ENCODE peak calls at places on chromosome 22, in six cellular contexts. One of them, this sample, is unnamed.

GRCh38 chr22:46707827-46708570 is 30.1 kb downstream of the CERK start:
- DNase-seq in uterus: no peak
- DNase-seq in Peyer's patch: no peak
- DNase-seq in HCT116: no peak
- DNase-seq in tibial nerve: no peak
- DNase-seq in sigmoid colon: no peak
- DNase-seq in this sample: no peak

GRCh38 chr22:46546466-46547178 is 9.2 kb upstream of the CELSR1 start:
- DNase-seq in uterus: no peak
- DNase-seq in Peyer's patch: no peak
- DNase-seq in HCT116: no peak
- DNase-seq in tibial nerve: no peak
- DNase-seq in sigmoid colon: no peak
- DNase-seq in this sample: no peak

GRCh38 chr22:18966748-18967147 is 30.7 kb upstream of the PRODH start:
- DNase-seq in uterus: no peak
- DNase-seq in Peyer's patch: no peak
- DNase-seq in HCT116: no peak
- DNase-seq in tibial nerve: no peak
- DNase-seq in sigmoid colon: peak; percentile 56
- DNase-seq in this sample: no peak

GRCh38 chr22:32531955-32532818 is 57.6 kb downstream of the FBXO7 start:
- DNase-seq in uterus: peak; percentile 92
- DNase-seq in Peyer's patch: peak; percentile 58
- DNase-seq in HCT116: no peak
- DNase-seq in tibial nerve: no peak
- DNase-seq in sigmoid colon: peak; percentile 94
- DNase-seq in this sample: peak; percentile 65

GRCh38 chr22:26763633-26764295 is 106.4 kb downstream of the MIAT start:
- DNase-seq in uterus: no peak
- DNase-seq in Peyer's patch: no peak
- DNase-seq in HCT116: no peak
- DNase-seq in tibial nerve: peak; percentile 11
- DNase-seq in sigmoid colon: no peak
- DNase-seq in this sample: no peak

GRCh38 chr22:24523873-24524272 is 28.7 kb downstream of the UPB1 start:
- DNase-seq in uterus: no peak
- DNase-seq in Peyer's patch: no peak
- DNase-seq in HCT116: no peak
- DNase-seq in tibial nerve: no peak
- DNase-seq in sigmoid colon: no peak
- DNase-seq in this sample: no peak

GRCh38 chr22:41657709-41658108 is 31.0 kb downstream of the SNU13 start:
- DNase-seq in uterus: no peak
- DNase-seq in Peyer's patch: no peak
- DNase-seq in HCT116: no peak
- DNase-seq in tibial nerve: no peak
- DNase-seq in sigmoid colon: no peak
- DNase-seq in this sample: no peak

GRCh38 chr22:46079861-46080821 is 70.2 kb upstream of the PPARA start:
- DNase-seq in uterus: peak; percentile 89
- DNase-seq in Peyer's patch: peak; percentile 58
- DNase-seq in HCT116: no peak
- DNase-seq in tibial nerve: peak; percentile 78
- DNase-seq in sigmoid colon: peak; percentile 95
- DNase-seq in this sample: peak; percentile 82

GRCh38 chr22:42179616-42180015 is 49.0 kb upstream of the CYP2D6 start:
- DNase-seq in uterus: no peak
- DNase-seq in Peyer's patch: peak; percentile 22
- DNase-seq in HCT116: no peak
- DNase-seq in tibial nerve: no peak
- DNase-seq in sigmoid colon: no peak
- DNase-seq in this sample: no peak

GRCh38 chr22:42229455-42230149 is 40.9 kb downstream of the TCF20 start:
- DNase-seq in uterus: peak; percentile 37
- DNase-seq in Peyer's patch: no peak
- DNase-seq in HCT116: no peak
- DNase-seq in tibial nerve: no peak
- DNase-seq in sigmoid colon: peak; percentile 67
- DNase-seq in this sample: peak; percentile 87

GRCh38 chr22:20108757-20109230 is 7.1 kb upstream of the RANBP1 start:
- DNase-seq in uterus: no peak
- DNase-seq in Peyer's patch: no peak
- DNase-seq in HCT116: no peak
- DNase-seq in tibial nerve: no peak
- DNase-seq in sigmoid colon: no peak
- DNase-seq in this sample: no peak

GRCh38 chr22:46010177-46010867 is 33.4 kb upstream of the WNT7B start:
- DNase-seq in uterus: peak; percentile 47
- DNase-seq in Peyer's patch: no peak
- DNase-seq in HCT116: no peak
- DNase-seq in tibial nerve: no peak
- DNase-seq in sigmoid colon: peak; percentile 63
- DNase-seq in this sample: peak; percentile 53

GRCh38 chr22:45804319-45804985 is 132.8 kb downstream of the ATXN10 start:
- DNase-seq in uterus: no peak
- DNase-seq in Peyer's patch: no peak
- DNase-seq in HCT116: no peak
- DNase-seq in tibial nerve: no peak
- DNase-seq in sigmoid colon: no peak
- DNase-seq in this sample: no peak

GRCh38 chr22:29194269-29194668 is 11.4 kb upstream of the EMID1 start:
- DNase-seq in uterus: no peak
- DNase-seq in Peyer's patch: no peak
- DNase-seq in HCT116: no peak
- DNase-seq in tibial nerve: no peak
- DNase-seq in sigmoid colon: no peak
- DNase-seq in this sample: no peak
- TF ChIP-seq CTCF in uterus: no peak
- TF ChIP-seq CTCF in Peyer's patch: no peak
- TF ChIP-seq CTCF in HCT116: peak; percentile 28
- TF ChIP-seq CTCF in tibial nerve: no peak
- TF ChIP-seq CTCF in sigmoid colon: no peak
- TF ChIP-seq CTCF in this sample: no peak

GRCh38 chr22:16793831-16794230 is 31.4 kb downstream of the XKR3 start:
- DNase-seq in uterus: no peak
- DNase-seq in Peyer's patch: no peak
- DNase-seq in HCT116: no peak
- DNase-seq in tibial nerve: no peak
- DNase-seq in sigmoid colon: no peak
- DNase-seq in this sample: no peak
- H3K27ac ChIP-seq in uterus: no peak overlapping the region
- H3K27ac ChIP-seq in Peyer's patch: no peak overlapping the region
- H3K27ac ChIP-seq in HCT116: no peak overlapping the region
- H3K27ac ChIP-seq in tibial nerve: no peak overlapping the region
- H3K27ac ChIP-seq in sigmoid colon: no peak overlapping the region
- H3K27ac ChIP-seq in this sample: no peak overlapping the region

GRCh38 chr22:49999063-49999900 is 13.3 kb downstream of the IL17REL start:
- DNase-seq in uterus: no peak
- DNase-seq in Peyer's patch: peak; percentile 49
- DNase-seq in HCT116: no peak
- DNase-seq in tibial nerve: no peak
- DNase-seq in sigmoid colon: no peak
- DNase-seq in this sample: peak; percentile 23
- TF ChIP-seq POLR2A in uterus: no peak
- TF ChIP-seq POLR2A in Peyer's patch: no peak
- TF ChIP-seq POLR2A in HCT116: no peak
- TF ChIP-seq POLR2A in tibial nerve: no peak
- TF ChIP-seq POLR2A in sigmoid colon: no peak
- TF ChIP-seq POLR2A in this sample: no peak

DNA sequence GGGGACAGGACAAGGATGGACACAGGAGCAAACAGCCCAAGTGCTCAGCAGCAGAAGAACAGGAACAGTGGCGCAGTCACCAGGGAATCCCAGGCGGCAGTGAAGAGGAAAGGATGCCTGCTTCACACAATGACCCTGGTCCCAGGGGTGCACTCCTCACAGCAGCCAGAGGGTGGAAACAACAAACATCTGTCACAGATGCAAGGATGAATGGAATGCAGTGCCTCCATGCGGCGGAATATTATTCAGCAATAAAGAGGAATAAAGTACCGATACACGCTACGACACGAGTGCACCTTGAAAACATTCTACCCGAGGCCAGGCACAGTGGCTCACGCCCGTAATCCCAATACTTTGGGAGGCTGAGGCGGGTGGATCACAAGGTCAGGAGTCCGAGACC is 12.7 kb downstream of the CSNK1E start:
- DNase-seq in uterus: no peak
- DNase-seq in Peyer's patch: no peak
- DNase-seq in HCT116: no peak
- DNase-seq in tibial nerve: no peak
- DNase-seq in sigmoid colon: no peak
- DNase-seq in this sample: no peak
- TF ChIP-seq CTCF in uterus: peak; percentile 25
- TF ChIP-seq CTCF in Peyer's patch: no peak
- TF ChIP-seq CTCF in HCT116: peak; percentile 8
- TF ChIP-seq CTCF in tibial nerve: no peak
- TF ChIP-seq CTCF in sigmoid colon: no peak
- TF ChIP-seq CTCF in this sample: peak; percentile 22

GRCh38 chr22:38729946-38730345 is 24.2 kb downstream of the GTPBP1 start:
- DNase-seq in uterus: no peak
- DNase-seq in Peyer's patch: no peak
- DNase-seq in HCT116: no peak
- DNase-seq in tibial nerve: no peak
- DNase-seq in sigmoid colon: no peak
- DNase-seq in this sample: no peak
- H3K27ac ChIP-seq in uterus: no peak overlapping the region
- H3K27ac ChIP-seq in Peyer's patch: no peak overlapping the region
- H3K27ac ChIP-seq in HCT116: no peak overlapping the region
- H3K27ac ChIP-seq in tibial nerve: no peak overlapping the region
- H3K27ac ChIP-seq in sigmoid colon: no peak overlapping the region
- H3K27ac ChIP-seq in this sample: no peak overlapping the region

GRCh38 chr22:36860017-36860416 is 789 bp upstream of the NCF4 start:
- DNase-seq in uterus: no peak
- DNase-seq in Peyer's patch: no peak
- DNase-seq in HCT116: no peak
- DNase-seq in tibial nerve: no peak
- DNase-seq in sigmoid colon: peak; percentile 10
- DNase-seq in this sample: no peak

GRCh38 chr22:36858966-36859365 is 1.8 kb upstream of the NCF4 start:
- DNase-seq in uterus: no peak
- DNase-seq in Peyer's patch: no peak
- DNase-seq in HCT116: no peak
- DNase-seq in tibial nerve: no peak
- DNase-seq in sigmoid colon: no peak
- DNase-seq in this sample: no peak

GRCh38 chr22:36860438-36860820 is 377 bp upstream of the NCF4 start:
- DNase-seq in uterus: no peak
- DNase-seq in Peyer's patch: no peak
- DNase-seq in HCT116: no peak
- DNase-seq in tibial nerve: no peak
- DNase-seq in sigmoid colon: no peak
- DNase-seq in this sample: no peak

GRCh38 chr22:36862251-36863242 is 1.7 kb downstream of the NCF4 start:
- DNase-seq in uterus: no peak
- DNase-seq in Peyer's patch: peak; percentile 81
- DNase-seq in HCT116: no peak
- DNase-seq in tibial nerve: no peak
- DNase-seq in sigmoid colon: peak; percentile 74
- DNase-seq in this sample: no peak

GRCh38 chr22:36860821-36861659 is at the start of gene NCF4:
- DNase-seq in uterus: no peak
- DNase-seq in Peyer's patch: peak; percentile 92
- DNase-seq in HCT116: no peak
- DNase-seq in tibial nerve: peak; percentile 61
- DNase-seq in sigmoid colon: peak; percentile 87
- DNase-seq in this sample: peak; percentile 82
- TF ChIP-seq POLR2A in uterus: no peak
- TF ChIP-seq POLR2A in Peyer's patch: no peak
- TF ChIP-seq POLR2A in HCT116: no peak
- TF ChIP-seq POLR2A in tibial nerve: no peak
- TF ChIP-seq POLR2A in sigmoid colon: no peak
- TF ChIP-seq POLR2A in this sample: peak; percentile 27

GRCh38 chr22:35140879-35141745 is 75.2 kb downstream of the ISX start:
- DNase-seq in uterus: no peak
- DNase-seq in Peyer's patch: peak; percentile 78
- DNase-seq in HCT116: no peak
- DNase-seq in tibial nerve: no peak
- DNase-seq in sigmoid colon: no peak
- DNase-seq in this sample: no peak
- TF ChIP-seq CTCF in uterus: no peak
- TF ChIP-seq CTCF in Peyer's patch: peak; percentile 68
- TF ChIP-seq CTCF in HCT116: peak; percentile 53
- TF ChIP-seq CTCF in tibial nerve: peak; percentile 7
- TF ChIP-seq CTCF in sigmoid colon: no peak
- TF ChIP-seq CTCF in this sample: no peak